ENCODE peak calls at places on chromosomes 3 and 15, in six cellular contexts. T is NCI-H748 treated with DMSO at 0.1 percent for 48 hours, X is fibroblast of the aortic adventitia, G is pulmonary artery endothelial cell, M is stomach, J is DMS153. F is an unnamed sample.

GRCh38 chr3:146170591-146170990 is 9.6 kb upstream of the PLOD2 start:
- DNase-seq in T (no peak), X (no peak), G (no peak), M (no peak), J (no peak), F (no peak)

GRCh38 chr3:73419993-73420392 is 204.7 kb downstream of the PDZRN3 start:
- DNase-seq in T (no peak), X (peak; percentile 17), G (no peak), M (no peak), J (no peak), F (no peak)

GRCh38 chr3:194572131-194572789 is 61.0 kb downstream of the TMEM44 start:
- DNase-seq in T (no peak), X (peak; percentile 97), G (no peak), M (no peak), J (no peak), F (peak; percentile 88)

GRCh38 chr3:171743327-171744054 is 66.8 kb downstream of the PLD1 start:
- DNase-seq in T (no peak), X (no peak), G (no peak), M (no peak), J (no peak), F (no peak)

GRCh38 chr3:30847589-30847988 is 46.9 kb downstream of the GADL1 start:
- DNase-seq in T (no peak), X (peak; percentile 25), G (no peak), M (no peak), J (no peak), F (peak; percentile 3)

GRCh38 chr15:28881170-28881569 is 4.6 kb upstream of the APBA2 start:
- DNase-seq in T (no peak), X (no peak), G (no peak), M (no peak), J (no peak), F (no peak)

GRCh38 chr3:29949131-29949530 is 657.3 kb upstream of the TGFBR2 start:
- DNase-seq in T (no peak), X (peak; percentile 13), G (no peak), M (no peak), J (no peak), F (no peak)

GRCh38 chr3:121914081-121914998 is 20.1 kb downstream of the SLC15A2 start:
- DNase-seq in T (no peak), X (no peak), G (no peak), M (no peak), J (no peak), F (no peak)

GRCh38 chr15:75695634-75696302 is 16.9 kb downstream of the CSPG4 start:
- DNase-seq in T (no peak), X (no peak), G (no peak), M (no peak), J (no peak), F (no peak)

GRCh38 chr3:138042043-138042442 is 32.1 kb downstream of the CLDN18 start:
- DNase-seq in T (no peak), X (peak; percentile 75), G (no peak), M (no peak), J (no peak), F (peak; percentile 64)

GRCh38 chr15:39874890-39875549 is 45.0 kb downstream of the GPR176 start:
- DNase-seq in T (peak; percentile 44), X (peak; percentile 53), G (no peak), M (peak; percentile 36), J (no peak), F (peak; percentile 48)

GRCh38 chr3:127588675-127589577 is 1.6 kb downstream of the TPRA1 start:
- DNase-seq in T (no peak), X (peak; percentile 67), G (no peak), M (no peak), J (no peak), F (peak; percentile 81)

GRCh38 chr3:146085678-146086077 is 75.3 kb downstream of the PLOD2 start:
- DNase-seq in T (no peak), X (no peak), G (no peak), M (no peak), J (no peak), F (no peak)

GRCh38 chr15:90581771-90582471 is 52.2 kb downstream of the CRTC3 start:
- DNase-seq in T (no peak), X (no peak), G (no peak), M (no peak), J (no peak), F (no peak)

GRCh38 chr3:13237776-13238490 is 164.7 kb upstream of the IQSEC1 start:
- DNase-seq in T (no peak), X (no peak), G (no peak), M (no peak), J (no peak), F (no peak)

GRCh38 chr3:56980798-56981390 is 79.6 kb upstream of the SPATA12 start:
- DNase-seq in T (no peak), X (peak; percentile 100), G (peak; percentile 97), M (peak; percentile 50), J (no peak), F (peak; percentile 80)

GRCh38 chr15:38961886-38962285 is 397.3 kb upstream of the RASGRP1 start:
- DNase-seq in T (no peak), X (peak; percentile 80), G (no peak), M (no peak), J (no peak), F (peak; percentile 24)

GRCh38 chr3:58034738-58035511 is 26.7 kb downstream of the FLNB start:
- DNase-seq in T (no peak), X (no peak), G (no peak), M (no peak), J (no peak), F (no peak)

GRCh38 chr15:56243117-56243773 is 434 bp downstream of the RFX7 start:
- DNase-seq in T (peak; percentile 12), X (no peak), G (no peak), M (peak; percentile 31), J (no peak), F (peak; percentile 54)

GRCh38 chr3:128316456-128316855 is 150.2 kb downstream of the DNAJB8 start:
- DNase-seq in T (no peak), X (peak; percentile 42), G (no peak), M (peak; percentile 17), J (no peak), F (peak; percentile 46)

GRCh38 chr3:39412668-39413260 is 6.2 kb downstream of the RPSA start:
- DNase-seq in T (no peak), X (no peak), G (no peak), M (no peak), J (no peak), F (no peak)

GRCh38 chr3:114566162-114566755 is 272.4 kb downstream of the TIGIT start:
- DNase-seq in T (no peak), X (no peak), G (peak; percentile 19), M (no peak), J (no peak), F (no peak)

GRCh38 chr3:53753518-53754183 is 92.6 kb downstream of the CHDH start:
- DNase-seq in T (no peak), X (no peak), G (no peak), M (no peak), J (peak; percentile 39), F (no peak)